ENCODE peak calls at places on chromosomes 12 and 14, in ten cellular contexts. One of them, this sample, is unnamed.

GRCh38 chr12:125065021-125065752 is at the start of gene AACS:
- DNase-seq in SJSA1: peak; percentile 69
- DNase-seq in non-pigmented ciliary epithelial cell: no peak
- DNase-seq in astrocyte of the spinal cord: peak; percentile 70
- DNase-seq in neuronal stem cell: peak; percentile 85
- DNase-seq in foreskin fibroblast: peak; percentile 87
- DNase-seq in NCI-H1092 treated with DMSO at 0.1 percent for 48 hours: peak; percentile 83
- DNase-seq in SW 1271: peak; percentile 26
- DNase-seq in substantia nigra: peak; percentile 46
- DNase-seq in neural crest cell: peak; percentile 73
- DNase-seq in this sample: no peak

GRCh38 chr14:75231320-75231719 is 47.3 kb upstream of the FOS start:
- DNase-seq in SJSA1: no peak
- DNase-seq in non-pigmented ciliary epithelial cell: no peak
- DNase-seq in astrocyte of the spinal cord: no peak
- DNase-seq in neuronal stem cell: no peak
- DNase-seq in foreskin fibroblast: no peak
- DNase-seq in NCI-H1092 treated with DMSO at 0.1 percent for 48 hours: no peak
- DNase-seq in SW 1271: no peak
- DNase-seq in substantia nigra: no peak
- DNase-seq in neural crest cell: no peak
- DNase-seq in this sample: no peak

GRCh38 chr12:47777151-47777550 is 4.1 kb downstream of the SLC48A1 start:
- DNase-seq in SJSA1: no peak
- DNase-seq in non-pigmented ciliary epithelial cell: no peak
- DNase-seq in astrocyte of the spinal cord: no peak
- DNase-seq in neuronal stem cell: no peak
- DNase-seq in foreskin fibroblast: no peak
- DNase-seq in NCI-H1092 treated with DMSO at 0.1 percent for 48 hours: no peak
- DNase-seq in SW 1271: no peak
- DNase-seq in substantia nigra: no peak
- DNase-seq in neural crest cell: no peak
- DNase-seq in this sample: no peak

GRCh38 chr12:67155863-67156262 is 113.3 kb upstream of the CAND1 start:
- DNase-seq in SJSA1: no peak
- DNase-seq in non-pigmented ciliary epithelial cell: peak; percentile 27
- DNase-seq in astrocyte of the spinal cord: peak; percentile 4
- DNase-seq in neuronal stem cell: no peak
- DNase-seq in foreskin fibroblast: peak; percentile 47
- DNase-seq in NCI-H1092 treated with DMSO at 0.1 percent for 48 hours: no peak
- DNase-seq in SW 1271: no peak
- DNase-seq in substantia nigra: no peak
- DNase-seq in neural crest cell: no peak
- DNase-seq in this sample: peak; percentile 23

GRCh38 chr12:80598004-80598606 is 109.3 kb upstream of the MYF6 start:
- DNase-seq in SJSA1: peak; percentile 50
- DNase-seq in non-pigmented ciliary epithelial cell: peak; percentile 71
- DNase-seq in astrocyte of the spinal cord: peak; percentile 75
- DNase-seq in neuronal stem cell: no peak
- DNase-seq in foreskin fibroblast: peak; percentile 87
- DNase-seq in NCI-H1092 treated with DMSO at 0.1 percent for 48 hours: no peak
- DNase-seq in SW 1271: no peak
- DNase-seq in substantia nigra: no peak
- DNase-seq in neural crest cell: no peak
- DNase-seq in this sample: peak; percentile 5

GRCh38 chr12:59077153-59077930 is 157.0 kb upstream of the LRIG3 start:
- DNase-seq in SJSA1: peak; percentile 26
- DNase-seq in non-pigmented ciliary epithelial cell: no peak
- DNase-seq in astrocyte of the spinal cord: no peak
- DNase-seq in neuronal stem cell: no peak
- DNase-seq in foreskin fibroblast: peak; percentile 44
- DNase-seq in NCI-H1092 treated with DMSO at 0.1 percent for 48 hours: no peak
- DNase-seq in SW 1271: no peak
- DNase-seq in substantia nigra: no peak
- DNase-seq in neural crest cell: no peak
- DNase-seq in this sample: no peak

GRCh38 chr12:130440411-130441080 is 102.9 kb downstream of the PIWIL1 start:
- DNase-seq in SJSA1: no peak
- DNase-seq in non-pigmented ciliary epithelial cell: no peak
- DNase-seq in astrocyte of the spinal cord: no peak
- DNase-seq in neuronal stem cell: no peak
- DNase-seq in foreskin fibroblast: no peak
- DNase-seq in NCI-H1092 treated with DMSO at 0.1 percent for 48 hours: no peak
- DNase-seq in SW 1271: no peak
- DNase-seq in substantia nigra: no peak
- DNase-seq in neural crest cell: no peak
- DNase-seq in this sample: no peak

GRCh38 chr12:12281134-12281533 is 14.3 kb upstream of the LRP6 start:
- DNase-seq in SJSA1: no peak
- DNase-seq in non-pigmented ciliary epithelial cell: no peak
- DNase-seq in astrocyte of the spinal cord: no peak
- DNase-seq in neuronal stem cell: no peak
- DNase-seq in foreskin fibroblast: no peak
- DNase-seq in NCI-H1092 treated with DMSO at 0.1 percent for 48 hours: no peak
- DNase-seq in SW 1271: no peak
- DNase-seq in substantia nigra: no peak
- DNase-seq in neural crest cell: no peak
- DNase-seq in this sample: no peak

GRCh38 chr12:21073822-21074460 is 57.1 kb upstream of the SLCO1B1 start:
- DNase-seq in SJSA1: no peak
- DNase-seq in non-pigmented ciliary epithelial cell: peak; percentile 93
- DNase-seq in astrocyte of the spinal cord: peak; percentile 98
- DNase-seq in neuronal stem cell: no peak
- DNase-seq in foreskin fibroblast: no peak
- DNase-seq in NCI-H1092 treated with DMSO at 0.1 percent for 48 hours: no peak
- DNase-seq in SW 1271: peak; percentile 95
- DNase-seq in substantia nigra: no peak
- DNase-seq in neural crest cell: no peak
- DNase-seq in this sample: no peak

GRCh38 chr14:22388669-22389625 is 200.1 kb downstream of the DAD1 start:
- DNase-seq in SJSA1: peak; percentile 42
- DNase-seq in non-pigmented ciliary epithelial cell: peak; percentile 42
- DNase-seq in astrocyte of the spinal cord: peak; percentile 94
- DNase-seq in neuronal stem cell: no peak
- DNase-seq in foreskin fibroblast: peak; percentile 37
- DNase-seq in NCI-H1092 treated with DMSO at 0.1 percent for 48 hours: no peak
- DNase-seq in SW 1271: no peak
- DNase-seq in substantia nigra: no peak
- DNase-seq in neural crest cell: no peak
- DNase-seq in this sample: no peak

GRCh38 chr12:25957898-25958253 is 606 bp upstream of the RASSF8 start:
- DNase-seq in SJSA1: no peak
- DNase-seq in non-pigmented ciliary epithelial cell: peak; percentile 65
- DNase-seq in astrocyte of the spinal cord: peak; percentile 83
- DNase-seq in neuronal stem cell: no peak
- DNase-seq in foreskin fibroblast: peak; percentile 92
- DNase-seq in NCI-H1092 treated with DMSO at 0.1 percent for 48 hours: no peak
- DNase-seq in SW 1271: no peak
- DNase-seq in substantia nigra: no peak
- DNase-seq in neural crest cell: no peak
- DNase-seq in this sample: no peak

GRCh38 chr12:69985656-69986055 is 160.6 kb downstream of the MYRFL start:
- DNase-seq in SJSA1: no peak
- DNase-seq in non-pigmented ciliary epithelial cell: no peak
- DNase-seq in astrocyte of the spinal cord: no peak
- DNase-seq in neuronal stem cell: no peak
- DNase-seq in foreskin fibroblast: no peak
- DNase-seq in NCI-H1092 treated with DMSO at 0.1 percent for 48 hours: no peak
- DNase-seq in SW 1271: no peak
- DNase-seq in substantia nigra: no peak
- DNase-seq in neural crest cell: no peak
- DNase-seq in this sample: no peak

GRCh38 chr14:27370775-27371174 is 772.9 kb upstream of the NOVA1 start:
- DNase-seq in SJSA1: no peak
- DNase-seq in non-pigmented ciliary epithelial cell: no peak
- DNase-seq in astrocyte of the spinal cord: no peak
- DNase-seq in neuronal stem cell: no peak
- DNase-seq in foreskin fibroblast: no peak
- DNase-seq in NCI-H1092 treated with DMSO at 0.1 percent for 48 hours: no peak
- DNase-seq in SW 1271: no peak
- DNase-seq in substantia nigra: no peak
- DNase-seq in neural crest cell: no peak
- DNase-seq in this sample: no peak

GRCh38 chr12:92467886-92468285 is 234.9 kb upstream of the PLEKHG7 start:
- DNase-seq in SJSA1: no peak
- DNase-seq in non-pigmented ciliary epithelial cell: no peak
- DNase-seq in astrocyte of the spinal cord: no peak
- DNase-seq in neuronal stem cell: no peak
- DNase-seq in foreskin fibroblast: peak; percentile 44
- DNase-seq in NCI-H1092 treated with DMSO at 0.1 percent for 48 hours: no peak
- DNase-seq in SW 1271: no peak
- DNase-seq in substantia nigra: no peak
- DNase-seq in neural crest cell: no peak
- DNase-seq in this sample: peak; percentile 1

GRCh38 chr14:100523536-100524025 is 63.6 kb downstream of the BEGAIN start:
- DNase-seq in SJSA1: no peak
- DNase-seq in non-pigmented ciliary epithelial cell: no peak
- DNase-seq in astrocyte of the spinal cord: no peak
- DNase-seq in neuronal stem cell: no peak
- DNase-seq in foreskin fibroblast: no peak
- DNase-seq in NCI-H1092 treated with DMSO at 0.1 percent for 48 hours: peak; percentile 31
- DNase-seq in SW 1271: no peak
- DNase-seq in substantia nigra: no peak
- DNase-seq in neural crest cell: no peak
- DNase-seq in this sample: no peak

GRCh38 chr12:8647968-8648367 is 14.7 kb downstream of the MFAP5 start:
- DNase-seq in SJSA1: no peak
- DNase-seq in non-pigmented ciliary epithelial cell: no peak
- DNase-seq in astrocyte of the spinal cord: no peak
- DNase-seq in neuronal stem cell: no peak
- DNase-seq in foreskin fibroblast: no peak
- DNase-seq in NCI-H1092 treated with DMSO at 0.1 percent for 48 hours: no peak
- DNase-seq in SW 1271: no peak
- DNase-seq in substantia nigra: no peak
- DNase-seq in neural crest cell: no peak
- DNase-seq in this sample: no peak

GRCh38 chr14:54653764-54654469 is 87.0 kb downstream of the SAMD4A start:
- DNase-seq in SJSA1: peak; percentile 68
- DNase-seq in non-pigmented ciliary epithelial cell: peak; percentile 81
- DNase-seq in astrocyte of the spinal cord: peak; percentile 91
- DNase-seq in neuronal stem cell: no peak
- DNase-seq in foreskin fibroblast: peak; percentile 65
- DNase-seq in NCI-H1092 treated with DMSO at 0.1 percent for 48 hours: no peak
- DNase-seq in SW 1271: peak; percentile 40
- DNase-seq in substantia nigra: no peak
- DNase-seq in neural crest cell: no peak
- DNase-seq in this sample: no peak

GRCh38 chr12:31991815-31992214 is 32.6 kb downstream of the RESF1 start:
- DNase-seq in SJSA1: no peak
- DNase-seq in non-pigmented ciliary epithelial cell: no peak
- DNase-seq in astrocyte of the spinal cord: no peak
- DNase-seq in neuronal stem cell: no peak
- DNase-seq in foreskin fibroblast: no peak
- DNase-seq in NCI-H1092 treated with DMSO at 0.1 percent for 48 hours: no peak
- DNase-seq in SW 1271: no peak
- DNase-seq in substantia nigra: no peak
- DNase-seq in neural crest cell: no peak
- DNase-seq in this sample: no peak

GRCh38 chr12:130162267-130162666 is at the start of gene FZD10:
- DNase-seq in SJSA1: no peak
- DNase-seq in non-pigmented ciliary epithelial cell: no peak
- DNase-seq in astrocyte of the spinal cord: no peak
- DNase-seq in neuronal stem cell: peak; percentile 77
- DNase-seq in foreskin fibroblast: peak; percentile 30
- DNase-seq in NCI-H1092 treated with DMSO at 0.1 percent for 48 hours: no peak
- DNase-seq in SW 1271: no peak
- DNase-seq in substantia nigra: no peak
- DNase-seq in neural crest cell: peak; percentile 70
- DNase-seq in this sample: no peak

GRCh38 chr14:96762650-96763049 is 34.5 kb upstream of the VRK1 start:
- DNase-seq in SJSA1: peak; percentile 5
- DNase-seq in non-pigmented ciliary epithelial cell: peak; percentile 8
- DNase-seq in astrocyte of the spinal cord: peak; percentile 47
- DNase-seq in neuronal stem cell: peak; percentile 52
- DNase-seq in foreskin fibroblast: peak; percentile 55
- DNase-seq in NCI-H1092 treated with DMSO at 0.1 percent for 48 hours: peak; percentile 34
- DNase-seq in SW 1271: peak; percentile 28
- DNase-seq in substantia nigra: no peak
- DNase-seq in neural crest cell: peak; percentile 16
- DNase-seq in this sample: peak; percentile 25

GRCh38 chr12:105253882-105254513 is 18.0 kb upstream of the APPL2 start:
- DNase-seq in SJSA1: peak; percentile 100
- DNase-seq in non-pigmented ciliary epithelial cell: no peak
- DNase-seq in astrocyte of the spinal cord: peak; percentile 68
- DNase-seq in neuronal stem cell: no peak
- DNase-seq in foreskin fibroblast: peak; percentile 90
- DNase-seq in NCI-H1092 treated with DMSO at 0.1 percent for 48 hours: no peak
- DNase-seq in SW 1271: no peak
- DNase-seq in substantia nigra: no peak
- DNase-seq in neural crest cell: no peak
- DNase-seq in this sample: no peak

GRCh38 chr14:68396411-68396930 is 396.4 kb downstream of the ZFP36L1 start:
- DNase-seq in SJSA1: no peak
- DNase-seq in non-pigmented ciliary epithelial cell: no peak
- DNase-seq in astrocyte of the spinal cord: no peak
- DNase-seq in neuronal stem cell: no peak
- DNase-seq in foreskin fibroblast: no peak
- DNase-seq in NCI-H1092 treated with DMSO at 0.1 percent for 48 hours: no peak
- DNase-seq in SW 1271: no peak
- DNase-seq in substantia nigra: no peak
- DNase-seq in neural crest cell: no peak
- DNase-seq in this sample: no peak

GRCh38 chr12:132766380-132767085 is 4.9 kb upstream of the ANKLE2 start:
- DNase-seq in SJSA1: no peak
- DNase-seq in non-pigmented ciliary epithelial cell: no peak
- DNase-seq in astrocyte of the spinal cord: peak; percentile 8
- DNase-seq in neuronal stem cell: no peak
- DNase-seq in foreskin fibroblast: no peak
- DNase-seq in NCI-H1092 treated with DMSO at 0.1 percent for 48 hours: no peak
- DNase-seq in SW 1271: no peak
- DNase-seq in substantia nigra: no peak
- DNase-seq in neural crest cell: no peak
- DNase-seq in this sample: no peak

GRCh38 chr12:88144546-88145468 is 2.7 kb downstream of the TMTC3 start:
- DNase-seq in SJSA1: no peak
- DNase-seq in non-pigmented ciliary epithelial cell: no peak
- DNase-seq in astrocyte of the spinal cord: no peak
- DNase-seq in neuronal stem cell: no peak
- DNase-seq in foreskin fibroblast: no peak
- DNase-seq in NCI-H1092 treated with DMSO at 0.1 percent for 48 hours: no peak
- DNase-seq in SW 1271: no peak
- DNase-seq in substantia nigra: no peak
- DNase-seq in neural crest cell: no peak
- DNase-seq in this sample: no peak

GRCh38 chr14:58107947-58108552 is 44.0 kb downstream of the ARMH4 start:
- DNase-seq in SJSA1: peak; percentile 37
- DNase-seq in non-pigmented ciliary epithelial cell: peak; percentile 50
- DNase-seq in astrocyte of the spinal cord: peak; percentile 78
- DNase-seq in neuronal stem cell: peak; percentile 35
- DNase-seq in foreskin fibroblast: peak; percentile 78
- DNase-seq in NCI-H1092 treated with DMSO at 0.1 percent for 48 hours: peak; percentile 67
- DNase-seq in SW 1271: peak; percentile 17
- DNase-seq in substantia nigra: no peak
- DNase-seq in neural crest cell: peak; percentile 40
- DNase-seq in this sample: peak; percentile 37

GRCh38 chr14:64303471-64303917 is 9.3 kb upstream of the ESR2 start:
- DNase-seq in SJSA1: peak; percentile 32
- DNase-seq in non-pigmented ciliary epithelial cell: no peak
- DNase-seq in astrocyte of the spinal cord: peak; percentile 71
- DNase-seq in neuronal stem cell: peak; percentile 61
- DNase-seq in foreskin fibroblast: peak; percentile 73
- DNase-seq in NCI-H1092 treated with DMSO at 0.1 percent for 48 hours: peak; percentile 80
- DNase-seq in SW 1271: peak; percentile 44
- DNase-seq in substantia nigra: no peak
- DNase-seq in neural crest cell: no peak
- DNase-seq in this sample: no peak

GRCh38 chr12:1594045-1594294 is 411 bp downstream of the FBXL14 start:
- DNase-seq in SJSA1: no peak
- DNase-seq in non-pigmented ciliary epithelial cell: no peak
- DNase-seq in astrocyte of the spinal cord: peak; percentile 65
- DNase-seq in neuronal stem cell: no peak
- DNase-seq in foreskin fibroblast: peak; percentile 89
- DNase-seq in NCI-H1092 treated with DMSO at 0.1 percent for 48 hours: peak; percentile 57
- DNase-seq in SW 1271: peak; percentile 48
- DNase-seq in substantia nigra: no peak
- DNase-seq in neural crest cell: no peak
- DNase-seq in this sample: no peak

GRCh38 chr14:49861581-49861922 is 9.0 kb upstream of the NEMF start:
- DNase-seq in SJSA1: peak; percentile 90
- DNase-seq in non-pigmented ciliary epithelial cell: peak; percentile 40
- DNase-seq in astrocyte of the spinal cord: peak; percentile 90
- DNase-seq in neuronal stem cell: peak; percentile 74
- DNase-seq in foreskin fibroblast: peak; percentile 82
- DNase-seq in NCI-H1092 treated with DMSO at 0.1 percent for 48 hours: no peak
- DNase-seq in SW 1271: peak; percentile 56
- DNase-seq in substantia nigra: no peak
- DNase-seq in neural crest cell: peak; percentile 39
- DNase-seq in this sample: peak; percentile 67

This sample was measured in kidney epithelial cell.